ENCODE peak calls at places on chromosomes 12 and 14, in eight cellular contexts. One of them, this sample, is unnamed.

GRCh38 chr12:52633383-52633782 is 15.0 kb upstream of the KRT73 start:
- DNase-seq in GM23338: no peak
- DNase-seq in endothelial cell of umbilical vein: no peak
- DNase-seq in GM12878: no peak
- DNase-seq in K562: no peak
- DNase-seq in HCT116: no peak
- DNase-seq in HepG2: no peak
- DNase-seq in H1: peak
- DNase-seq in this sample: no peak

GRCh38 chr14:64195194-64195593 is 99.0 kb downstream of the ESR2 start:
- DNase-seq in GM23338: no peak
- DNase-seq in endothelial cell of umbilical vein: peak
- DNase-seq in GM12878: peak
- DNase-seq in K562: no peak
- DNase-seq in HCT116: no peak
- DNase-seq in HepG2: no peak
- DNase-seq in H1: no peak
- DNase-seq in this sample: no peak

GRCh38 chr12:88390811-88391210 is 189.5 kb downstream of the KITLG start:
- DNase-seq in GM23338: no peak
- DNase-seq in endothelial cell of umbilical vein: no peak
- DNase-seq in GM12878: no peak
- DNase-seq in K562: no peak
- DNase-seq in HCT116: no peak
- DNase-seq in HepG2: no peak
- DNase-seq in H1: no peak
- DNase-seq in this sample: no peak

GRCh38 chr12:64110864-64111263 is 111.2 kb downstream of the KICS2 start:
- DNase-seq in GM23338: no peak
- DNase-seq in endothelial cell of umbilical vein: no peak
- DNase-seq in GM12878: no peak
- DNase-seq in K562: no peak
- DNase-seq in HCT116: no peak
- DNase-seq in HepG2: no peak
- DNase-seq in H1: no peak
- DNase-seq in this sample: no peak

GRCh38 chr14:77469041-77469440 is 11.1 kb downstream of the AHSA1 start:
- DNase-seq in GM23338: no peak
- DNase-seq in endothelial cell of umbilical vein: no peak
- DNase-seq in GM12878: no peak
- DNase-seq in K562: no peak
- DNase-seq in HCT116: no peak
- DNase-seq in HepG2: peak
- DNase-seq in H1: no peak
- DNase-seq in this sample: no peak

GRCh38 chr14:72948481-72949138 is 22.3 kb downstream of the DCAF4 start:
- DNase-seq in GM23338: peak
- DNase-seq in endothelial cell of umbilical vein: peak
- DNase-seq in GM12878: peak
- DNase-seq in K562: peak
- DNase-seq in HCT116: peak
- DNase-seq in HepG2: peak
- DNase-seq in H1: peak
- DNase-seq in this sample: peak

GRCh38 chr12:42473130-42473529 is 116.4 kb downstream of the PRICKLE1 start:
- DNase-seq in GM23338: no peak
- DNase-seq in endothelial cell of umbilical vein: no peak
- DNase-seq in GM12878: no peak
- DNase-seq in K562: no peak
- DNase-seq in HCT116: no peak
- DNase-seq in HepG2: no peak
- DNase-seq in H1: no peak
- DNase-seq in this sample: no peak

GRCh38 chr12:38162708-38163441 is 153.7 kb upstream of the ALG10B start:
- DNase-seq in GM23338: no peak
- DNase-seq in endothelial cell of umbilical vein: no peak
- DNase-seq in GM12878: no peak
- DNase-seq in K562: no peak
- DNase-seq in HCT116: no peak
- DNase-seq in HepG2: no peak
- DNase-seq in H1: no peak
- DNase-seq in this sample: no peak

GRCh38 chr12:104317538-104318210 is 14.1 kb downstream of the EID3 start:
- DNase-seq in GM23338: no peak
- DNase-seq in endothelial cell of umbilical vein: no peak
- DNase-seq in GM12878: no peak
- DNase-seq in K562: no peak
- DNase-seq in HCT116: no peak
- DNase-seq in HepG2: no peak
- DNase-seq in H1: no peak
- DNase-seq in this sample: no peak

GRCh38 chr12:55996715-55997534 is at the start of gene SUOX:
- DNase-seq in GM23338: peak
- DNase-seq in endothelial cell of umbilical vein: peak
- DNase-seq in GM12878: peak
- DNase-seq in K562: peak
- DNase-seq in HCT116: peak
- DNase-seq in HepG2: peak
- DNase-seq in H1: peak
- DNase-seq in this sample: no peak

GRCh38 chr12:49293056-49293956 is 1.6 kb upstream of the PRPH start:
- DNase-seq in GM23338: peak
- DNase-seq in endothelial cell of umbilical vein: no peak
- DNase-seq in GM12878: no peak
- DNase-seq in K562: no peak
- DNase-seq in HCT116: no peak
- DNase-seq in HepG2: no peak
- DNase-seq in H1: peak
- DNase-seq in this sample: no peak
- H3K4me3 ChIP-seq in GM23338: peak
- H3K4me3 ChIP-seq in endothelial cell of umbilical vein: no peak
- H3K4me3 ChIP-seq in GM12878: no peak
- H3K4me3 ChIP-seq in K562: no peak
- H3K4me3 ChIP-seq in HCT116: no peak
- H3K4me3 ChIP-seq in HepG2: no peak
- H3K4me3 ChIP-seq in H1: peak
- H3K4me3 ChIP-seq in this sample: no peak

DNA sequence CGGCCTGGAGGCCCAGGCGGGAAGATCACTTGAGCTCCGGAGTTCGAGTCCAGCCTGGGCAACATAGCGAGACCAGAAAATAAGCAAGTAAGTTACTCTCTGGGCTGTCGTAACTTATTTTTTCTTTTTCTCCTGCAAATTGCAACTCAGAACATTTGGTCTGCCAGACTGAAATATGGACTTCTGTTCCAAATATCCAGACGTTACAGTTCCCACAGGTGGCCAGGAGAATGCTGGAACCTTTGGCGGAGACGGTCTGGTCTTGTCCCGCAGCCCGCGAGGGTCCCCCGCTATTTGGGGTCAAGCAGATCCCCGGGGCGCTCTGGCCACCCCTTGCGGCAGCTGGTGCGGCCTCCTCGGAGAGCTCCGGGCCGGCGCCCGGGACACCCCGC is 488 bp upstream of the PLEKHH1 start:
- DNase-seq in GM23338: no peak
- DNase-seq in endothelial cell of umbilical vein: no peak
- DNase-seq in GM12878: no peak
- DNase-seq in K562: no peak
- DNase-seq in HCT116: no peak
- DNase-seq in HepG2: no peak
- DNase-seq in H1: no peak
- DNase-seq in this sample: no peak
- TF ChIP-seq EZH2 in GM23338: no peak
- TF ChIP-seq EZH2 in endothelial cell of umbilical vein: no peak
- TF ChIP-seq EZH2 in GM12878: no peak
- TF ChIP-seq EZH2 in K562: no peak
- TF ChIP-seq EZH2 in HCT116: no peak
- TF ChIP-seq EZH2 in HepG2: no peak
- TF ChIP-seq EZH2 in H1: no peak
- TF ChIP-seq EZH2 in this sample: no peak

GRCh38 chr14:23319746-23320583 is 1.3 kb upstream of the PABPN1 start:
- DNase-seq in GM23338: no peak
- DNase-seq in endothelial cell of umbilical vein: no peak
- DNase-seq in GM12878: no peak
- DNase-seq in K562: no peak
- DNase-seq in HCT116: no peak
- DNase-seq in HepG2: no peak
- DNase-seq in H1: peak
- DNase-seq in this sample: no peak

GRCh38 chr14:23323838-23324454 is 2.7 kb downstream of the PABPN1 start:
- DNase-seq in GM23338: no peak
- DNase-seq in endothelial cell of umbilical vein: no peak
- DNase-seq in GM12878: no peak
- DNase-seq in K562: no peak
- DNase-seq in HCT116: no peak
- DNase-seq in HepG2: no peak
- DNase-seq in H1: peak
- DNase-seq in this sample: no peak

GRCh38 chr14:23321572-23322547 is 603 bp downstream of the PABPN1 start:
- DNase-seq in GM23338: peak
- DNase-seq in endothelial cell of umbilical vein: peak
- DNase-seq in GM12878: no peak
- DNase-seq in K562: peak
- DNase-seq in HCT116: no peak
- DNase-seq in HepG2: peak
- DNase-seq in H1: peak
- DNase-seq in this sample: no peak

GRCh38 chr14:23322568-23323517 is 1.6 kb downstream of the PABPN1 start:
- DNase-seq in GM23338: no peak
- DNase-seq in endothelial cell of umbilical vein: no peak
- DNase-seq in GM12878: no peak
- DNase-seq in K562: no peak
- DNase-seq in HCT116: no peak
- DNase-seq in HepG2: no peak
- DNase-seq in H1: no peak
- DNase-seq in this sample: no peak

DNA sequence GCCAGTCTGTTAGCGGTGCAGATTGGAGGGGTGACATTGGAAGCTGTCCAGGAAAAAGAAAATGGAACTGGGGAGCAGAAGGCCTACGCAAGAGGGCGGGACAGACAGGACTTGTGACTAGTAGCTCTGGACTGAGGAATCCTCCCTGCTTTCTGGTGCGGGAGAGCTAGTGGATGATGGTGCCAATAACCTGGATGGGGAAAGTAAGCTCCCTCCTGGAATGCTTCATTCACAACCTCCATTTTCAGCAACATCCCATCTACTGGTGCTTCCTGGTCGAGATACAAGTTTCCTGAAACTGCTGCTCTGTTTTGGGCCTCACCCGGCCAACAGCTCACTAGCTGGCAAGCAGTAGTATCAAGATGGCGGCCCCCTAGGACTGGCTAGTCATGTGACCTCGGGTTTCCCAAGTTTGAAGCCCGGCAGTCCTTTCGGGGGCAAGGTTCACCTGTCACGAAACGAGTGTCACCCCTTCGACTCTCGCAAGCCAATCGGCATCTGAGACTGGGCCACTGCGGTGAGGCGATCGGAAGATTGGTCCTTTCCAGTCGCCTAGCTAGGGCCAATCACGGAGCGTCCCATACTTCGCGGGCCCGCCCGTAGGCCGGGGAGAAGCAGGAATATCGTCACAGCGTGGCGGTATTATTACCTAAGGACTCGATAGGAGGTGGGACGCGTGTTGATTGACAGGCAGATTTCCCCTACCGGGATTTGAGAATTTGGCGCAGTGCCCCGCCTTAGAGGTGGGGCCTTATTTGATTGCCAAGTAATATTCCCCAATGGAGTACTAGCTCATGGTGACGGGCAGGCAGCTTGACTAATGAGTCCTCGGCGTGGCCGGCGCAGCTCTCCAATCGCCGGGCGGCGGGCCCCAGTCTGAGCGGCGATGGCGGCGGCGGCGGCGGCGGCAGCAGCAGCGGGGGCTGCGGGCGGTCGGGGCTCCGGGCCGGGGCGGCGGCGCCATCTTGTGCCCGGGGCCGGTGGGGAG is at the start of gene PABPN1:
- DNase-seq in GM23338: peak
- DNase-seq in endothelial cell of umbilical vein: peak
- DNase-seq in GM12878: peak
- DNase-seq in K562: peak
- DNase-seq in HCT116: peak
- DNase-seq in HepG2: peak
- DNase-seq in H1: peak
- DNase-seq in this sample: peak
- TF ChIP-seq POLR2AphosphoS5 in GM23338: peak
- TF ChIP-seq POLR2AphosphoS5 in endothelial cell of umbilical vein: peak
- TF ChIP-seq POLR2AphosphoS5 in GM12878: peak
- TF ChIP-seq POLR2AphosphoS5 in K562: no peak
- TF ChIP-seq POLR2AphosphoS5 in HCT116: peak
- TF ChIP-seq POLR2AphosphoS5 in HepG2: peak
- TF ChIP-seq POLR2AphosphoS5 in H1: peak
- TF ChIP-seq POLR2AphosphoS5 in this sample: peak

GRCh38 chr14:100568164-100568997 is 18.8 kb downstream of the BEGAIN start:
- DNase-seq in GM23338: peak
- DNase-seq in endothelial cell of umbilical vein: no peak
- DNase-seq in GM12878: no peak
- DNase-seq in K562: no peak
- DNase-seq in HCT116: no peak
- DNase-seq in HepG2: no peak
- DNase-seq in H1: peak
- DNase-seq in this sample: no peak
- H3K4me3 ChIP-seq in GM23338: peak
- H3K4me3 ChIP-seq in endothelial cell of umbilical vein: no peak
- H3K4me3 ChIP-seq in GM12878: no peak
- H3K4me3 ChIP-seq in K562: no peak
- H3K4me3 ChIP-seq in HCT116: no peak
- H3K4me3 ChIP-seq in HepG2: no peak
- H3K4me3 ChIP-seq in H1: peak
- H3K4me3 ChIP-seq in this sample: peak

GRCh38 chr12:70366581-70367267 is 634 bp downstream of the KCNMB4 start:
- DNase-seq in GM23338: peak
- DNase-seq in endothelial cell of umbilical vein: peak
- DNase-seq in GM12878: no peak
- DNase-seq in K562: peak
- DNase-seq in HCT116: peak
- DNase-seq in HepG2: peak
- DNase-seq in H1: peak
- DNase-seq in this sample: no peak
- TF ChIP-seq EZH2 in GM23338: no peak
- TF ChIP-seq EZH2 in endothelial cell of umbilical vein: peak
- TF ChIP-seq EZH2 in GM12878: no peak
- TF ChIP-seq EZH2 in K562: no peak
- TF ChIP-seq EZH2 in HCT116: no peak
- TF ChIP-seq EZH2 in HepG2: no peak
- TF ChIP-seq EZH2 in H1: no peak
- TF ChIP-seq EZH2 in this sample: no peak

GRCh38 chr12:83390186-83390585 is 703.5 kb downstream of the TMTC2 start:
- DNase-seq in GM23338: no peak
- DNase-seq in endothelial cell of umbilical vein: no peak
- DNase-seq in GM12878: no peak
- DNase-seq in K562: no peak
- DNase-seq in HCT116: no peak
- DNase-seq in HepG2: no peak
- DNase-seq in H1: no peak
- DNase-seq in this sample: no peak
- TF ChIP-seq POLR2AphosphoS5 in GM23338: no peak
- TF ChIP-seq POLR2AphosphoS5 in endothelial cell of umbilical vein: no peak
- TF ChIP-seq POLR2AphosphoS5 in GM12878: no peak
- TF ChIP-seq POLR2AphosphoS5 in K562: no peak
- TF ChIP-seq POLR2AphosphoS5 in HCT116: no peak
- TF ChIP-seq POLR2AphosphoS5 in HepG2: no peak
- TF ChIP-seq POLR2AphosphoS5 in H1: no peak
- TF ChIP-seq POLR2AphosphoS5 in this sample: no peak

This sample was measured in SK-N-MC.